ENCODE peak calls at places on chromosomes 2 and 18, in six cellular contexts. G is iPS DF 6.9; N is fibroblast of lung; Y is osteoblast; M is naive thymus-derived CD4-positive, alpha-beta T cell; Q is DND-41. W is an unnamed sample.

GRCh38 chr2:218026676-218027425 is 24.1 kb upstream of the TNS1 start:
- DNase-seq in G (no peak), N (no peak), Y (peak; percentile 61), M (no peak), Q (no peak), W (no peak)

GRCh38 chr2:210288376-210288775 is 26.6 kb downstream of the MYL1 start:
- DNase-seq in G (no peak), N (no peak), Y (no peak), M (no peak), Q (no peak), W (no peak)

GRCh38 chr2:166417669-166418068 is 41.9 kb upstream of the SCN9A start:
- DNase-seq in G (no peak), N (peak; percentile 63), Y (peak; percentile 11), M (no peak), Q (no peak), W (no peak)

GRCh38 chr2:3536682-3537632 is 17.6 kb upstream of the ADI1 start:
- DNase-seq in G (no peak), N (peak; percentile 62), Y (no peak), M (no peak), Q (no peak), W (no peak)

GRCh38 chr2:174336403-174337336 is 1.9 kb downstream of the SP9 start:
- DNase-seq in G (no peak), N (no peak), Y (peak; percentile 87), M (peak; percentile 41), Q (peak; percentile 44), W (no peak)

GRCh38 chr2:10382313-10383061 is 65.6 kb downstream of the ODC1 start:
- DNase-seq in G (no peak), N (no peak), Y (no peak), M (peak; percentile 80), Q (peak; percentile 55), W (peak; percentile 22)

GRCh38 chr2:44932564-44933392 is 8.7 kb upstream of the SIX3 start:
- DNase-seq in G (no peak), N (no peak), Y (no peak), M (no peak), Q (no peak), W (no peak)

GRCh38 chr2:65320042-65320711 is 92.5 kb downstream of the ACTR2 start:
- DNase-seq in G (no peak), N (peak; percentile 98), Y (peak; percentile 96), M (no peak), Q (no peak), W (no peak)

GRCh38 chr2:169077674-169078240 is 8.4 kb downstream of the DHRS9 start:
- DNase-seq in G (no peak), N (no peak), Y (peak; percentile 42), M (no peak), Q (no peak), W (no peak)

GRCh38 chr2:36338827-36339145 is 16.8 kb upstream of the CRIM1 start:
- DNase-seq in G (no peak), N (peak; percentile 85), Y (no peak), M (no peak), Q (no peak), W (no peak)

GRCh38 chr18:3461704-3462103 is 11.7 kb downstream of the TGIF1 start:
- DNase-seq in G (no peak), N (no peak), Y (no peak), M (no peak), Q (no peak), W (no peak)

GRCh38 chr2:127104881-127105655 is 1.9 kb downstream of the BIN1 start:
- DNase-seq in G (no peak), N (no peak), Y (peak; percentile 88), M (no peak), Q (no peak), W (no peak)
- H3K4me1 ChIP-seq in G (peaks cover 7% of the 10 kb centered on the region), N (peaks cover 9% of the 10 kb centered on the region), Y (peaks cover 33% of the 10 kb centered on the region), M (peaks cover 4% of the 10 kb centered on the region), Q (peaks cover 13% of the 10 kb centered on the region), W (peaks cover 13% of the 10 kb centered on the region)

GRCh38 chr2:190717764-190718651 is 69.1 kb downstream of the NAB1 start:
- DNase-seq in G (no peak), N (peak; percentile 6), Y (no peak), M (no peak), Q (no peak), W (no peak)
- H3K4me1 ChIP-seq in G (no peaks in the 10 kb centered on the region), N (no peaks in the 10 kb centered on the region), Y (peaks cover 17% of the 10 kb centered on the region), M (no peaks in the 10 kb centered on the region), Q (no peaks in the 10 kb centered on the region), W (no peaks in the 10 kb centered on the region)

DNA sequence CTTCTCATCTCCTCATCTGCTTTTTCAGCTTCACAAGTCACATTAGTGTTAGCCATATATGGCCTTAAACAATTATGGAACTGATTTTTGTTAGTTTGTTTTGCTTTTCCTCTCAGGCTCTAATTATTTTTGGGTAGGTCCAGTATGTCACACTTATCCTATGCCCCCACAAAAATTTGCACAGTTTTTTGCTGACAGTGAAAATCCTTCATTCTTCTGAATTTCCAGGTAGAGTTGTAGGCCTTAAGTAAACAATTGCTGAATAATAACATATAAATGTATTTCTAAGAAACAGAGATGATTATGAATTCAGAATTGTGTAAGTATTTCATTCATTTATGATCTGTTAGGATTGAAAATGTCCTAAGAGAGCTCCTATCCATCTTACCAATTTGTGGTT is 8.6 kb upstream of the SERPINB10 start:
- DNase-seq in G (no peak), N (no peak), Y (no peak), M (no peak), Q (no peak), W (no peak)
- H3K4me1 ChIP-seq in G (no peaks in the 10 kb centered on the region), N (no peaks in the 10 kb centered on the region), Y (no peaks in the 10 kb centered on the region), M (no peaks in the 10 kb centered on the region), Q (peaks cover 21% of the 10 kb centered on the region), W (no peaks in the 10 kb centered on the region)

GRCh38 chr2:101830146-101830545 is 132.6 kb downstream of the MAP4K4 start:
- DNase-seq in G (no peak), N (peak; percentile 50), Y (no peak), M (no peak), Q (no peak), W (no peak)

GRCh38 chr2:101827246-101827645 is 129.7 kb downstream of the MAP4K4 start:
- DNase-seq in G (no peak), N (peak; percentile 98), Y (peak; percentile 85), M (no peak), Q (no peak), W (no peak)

GRCh38 chr2:101829429-101829828 is 131.9 kb downstream of the MAP4K4 start:
- DNase-seq in G (no peak), N (peak; percentile 67), Y (no peak), M (no peak), Q (no peak), W (no peak)

GRCh38 chr2:101829018-101829396 is 131.5 kb downstream of the MAP4K4 start:
- DNase-seq in G (no peak), N (peak; percentile 40), Y (no peak), M (no peak), Q (no peak), W (no peak)

DNA sequence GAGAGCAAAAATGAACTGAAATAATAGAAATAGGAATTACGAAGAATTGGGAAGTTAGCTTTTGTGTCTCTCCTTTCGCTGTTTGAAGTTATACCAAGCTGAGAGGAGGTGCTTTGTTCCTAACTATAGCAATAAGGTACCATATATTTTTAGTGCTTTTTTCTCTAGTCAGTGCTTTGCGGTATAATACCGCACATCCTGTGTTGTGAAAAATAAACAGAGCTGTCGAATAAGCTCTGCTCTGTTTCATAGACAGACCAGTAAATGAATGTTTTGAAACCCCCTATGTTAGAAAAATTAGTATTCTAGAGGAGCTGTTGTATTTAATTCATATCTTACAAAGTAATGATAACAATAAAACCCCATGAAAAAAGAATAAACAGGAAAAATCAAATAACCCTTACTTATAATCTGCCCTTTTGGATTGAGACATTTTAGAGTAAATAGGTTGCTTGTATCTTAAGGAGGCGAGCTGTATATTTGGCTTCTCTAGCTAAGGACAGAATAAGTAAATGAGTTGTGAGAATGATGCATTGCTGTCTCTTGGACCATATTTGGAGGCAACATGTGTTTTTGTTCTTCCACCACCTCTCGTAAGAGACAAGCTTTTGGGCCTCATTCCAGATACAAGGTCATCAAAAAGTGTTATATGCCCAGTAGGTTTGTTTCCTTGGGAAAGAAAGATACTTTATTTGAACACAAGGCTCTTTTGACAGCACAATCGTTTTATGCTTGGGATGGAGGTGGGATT is 130.9 kb downstream of the MAP4K4 start:
- DNase-seq in G (no peak), N (peak; percentile 54), Y (no peak), M (peak; percentile 76), Q (no peak), W (peak; percentile 71)
- H3K4me1 ChIP-seq in G (no peaks in the 10 kb centered on the region), N (peaks cover 36% of the 10 kb centered on the region), Y (peaks cover 72% of the 10 kb centered on the region), M (peaks cover 17% of the 10 kb centered on the region), Q (no peaks in the 10 kb centered on the region), W (peaks cover 65% of the 10 kb centered on the region)

GRCh38 chr2:9179572-9180201 is 26.9 kb upstream of the ASAP2 start:
- DNase-seq in G (no peak), N (peak; percentile 95), Y (peak; percentile 95), M (no peak), Q (no peak), W (no peak)
- H3K4me1 ChIP-seq in G (no peaks in the 10 kb centered on the region), N (peaks cover 15% of the 10 kb centered on the region), Y (peaks cover 34% of the 10 kb centered on the region), M (no peaks in the 10 kb centered on the region), Q (no peaks in the 10 kb centered on the region), W (no peaks in the 10 kb centered on the region)

GRCh38 chr18:58287626-58288289 is 243.7 kb downstream of the NEDD4L start:
- DNase-seq in G (no peak), N (peak; percentile 28), Y (peak; percentile 22), M (no peak), Q (no peak), W (no peak)
- H3K4me1 ChIP-seq in G (peaks cover 2% of the 10 kb centered on the region), N (peaks cover 11% of the 10 kb centered on the region), Y (peaks cover 22% of the 10 kb centered on the region), M (no peaks in the 10 kb centered on the region), Q (no peaks in the 10 kb centered on the region), W (no peaks in the 10 kb centered on the region)

GRCh38 chr2:19359456-19359855 is 1.0 kb upstream of the OSR1 start:
- DNase-seq in G (no peak), N (no peak), Y (peak; percentile 72), M (no peak), Q (no peak), W (no peak)
- H3K4me1 ChIP-seq in G (peaks cover 5% of the 10 kb centered on the region), N (peaks cover 8% of the 10 kb centered on the region), Y (peaks cover 15% of the 10 kb centered on the region), M (peaks cover 7% of the 10 kb centered on the region), Q (peaks cover 17% of the 10 kb centered on the region), W (peaks cover 47% of the 10 kb centered on the region)

GRCh38 chr2:85607268-85608215 is 4.3 kb downstream of the C2orf68 start:
- DNase-seq in G (no peak), N (no peak), Y (peak; percentile 57), M (no peak), Q (no peak), W (no peak)

GRCh38 chr2:85613717-85614515 is 2.0 kb upstream of the C2orf68 start:
- DNase-seq in G (no peak), N (no peak), Y (no peak), M (no peak), Q (no peak), W (no peak)

GRCh38 chr2:85611705-85612587 is at the start of gene C2orf68:
- DNase-seq in G (peak; percentile 75), N (peak; percentile 85), Y (peak; percentile 98), M (peak; percentile 74), Q (peak; percentile 88), W (peak; percentile 78)

GRCh38 chr2:85615413-85615728 is 615 bp upstream of the USP39 start:
- DNase-seq in G (no peak), N (no peak), Y (no peak), M (no peak), Q (no peak), W (no peak)

DNA sequence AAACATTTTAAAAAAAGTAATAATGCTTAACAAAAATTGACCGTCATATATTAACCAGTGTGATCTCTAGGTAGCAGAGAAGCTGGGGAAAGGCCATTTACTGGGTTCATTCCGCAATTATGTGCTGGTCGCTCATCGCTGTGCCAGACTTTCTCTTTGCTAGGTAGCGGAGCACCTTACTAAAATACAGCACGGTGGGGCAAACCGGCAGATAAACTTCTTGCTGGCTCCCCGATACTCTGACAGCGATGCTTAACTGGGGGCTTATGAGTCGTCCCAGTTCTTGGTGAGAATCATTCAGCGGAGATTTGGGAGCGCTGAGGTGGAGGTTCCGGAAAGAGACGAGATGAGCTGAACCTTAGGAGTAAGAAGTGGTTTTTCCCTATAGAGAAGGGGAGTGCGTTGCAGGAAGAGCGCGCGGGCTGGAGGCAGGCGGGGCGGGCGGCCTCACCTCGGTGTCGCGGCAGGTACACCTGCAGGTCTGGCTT is 605 bp downstream of the C2orf68 start:
- DNase-seq in G (no peak), N (no peak), Y (peak; percentile 65), M (no peak), Q (no peak), W (no peak)
- H3K4me1 ChIP-seq in G (no peaks in the 10 kb centered on the region), N (peaks cover 12% of the 10 kb centered on the region), Y (peaks cover 19% of the 10 kb centered on the region), M (peaks cover 13% of the 10 kb centered on the region), Q (peaks cover 33% of the 10 kb centered on the region), W (peaks cover 21% of the 10 kb centered on the region)